ENCODE peak calls at places on chromosomes 16 and 17, in nine cellular contexts. One of them, this sample, is unnamed.

GRCh38 chr17:35684046-35684802 is 47.2 kb upstream of the RASL10B start:
- DNase-seq in effector memory CD4-positive, alpha-beta T cell: no peak
- DNase-seq in PC-9: no peak
- DNase-seq in upper lobe of right lung: no peak
- DNase-seq in ascending aorta: no peak
- DNase-seq in aorta: no peak
- DNase-seq in testis: no peak
- DNase-seq in transverse colon: no peak
- DNase-seq in tibial artery: no peak
- DNase-seq in this sample: no peak

GRCh38 chr16:51050379-51050710 is 100.7 kb downstream of the SALL1 start:
- DNase-seq in effector memory CD4-positive, alpha-beta T cell: no peak
- DNase-seq in PC-9: no peak
- DNase-seq in upper lobe of right lung: no peak
- DNase-seq in ascending aorta: no peak
- DNase-seq in aorta: no peak
- DNase-seq in testis: no peak
- DNase-seq in transverse colon: no peak
- DNase-seq in tibial artery: no peak
- DNase-seq in this sample: no peak

GRCh38 chr17:77959216-77959925 is 868 bp downstream of the TNRC6C start:
- DNase-seq in effector memory CD4-positive, alpha-beta T cell: peak; percentile 9
- DNase-seq in PC-9: no peak
- DNase-seq in upper lobe of right lung: no peak
- DNase-seq in ascending aorta: no peak
- DNase-seq in aorta: no peak
- DNase-seq in testis: peak; percentile 19
- DNase-seq in transverse colon: peak; percentile 21
- DNase-seq in tibial artery: no peak
- DNase-seq in this sample: peak; percentile 18

GRCh38 chr16:71610936-71611871 is 14.8 kb upstream of the MARVELD3 start:
- DNase-seq in effector memory CD4-positive, alpha-beta T cell: peak; percentile 56
- DNase-seq in PC-9: peak; percentile 70
- DNase-seq in upper lobe of right lung: peak; percentile 90
- DNase-seq in ascending aorta: no peak
- DNase-seq in aorta: peak; percentile 62
- DNase-seq in testis: peak; percentile 81
- DNase-seq in transverse colon: peak; percentile 78
- DNase-seq in tibial artery: peak; percentile 28
- DNase-seq in this sample: peak; percentile 59

GRCh38 chr17:42679001-42679491 is 2.3 kb upstream of the PLEKHH3 start:
- DNase-seq in effector memory CD4-positive, alpha-beta T cell: no peak
- DNase-seq in PC-9: peak; percentile 71
- DNase-seq in upper lobe of right lung: peak; percentile 78
- DNase-seq in ascending aorta: no peak
- DNase-seq in aorta: no peak
- DNase-seq in testis: no peak
- DNase-seq in transverse colon: peak; percentile 76
- DNase-seq in tibial artery: peak; percentile 53
- DNase-seq in this sample: no peak

GRCh38 chr17:59783221-59784016 is 76.0 kb downstream of the VMP1 start:
- DNase-seq in effector memory CD4-positive, alpha-beta T cell: no peak
- DNase-seq in PC-9: peak; percentile 14
- DNase-seq in upper lobe of right lung: no peak
- DNase-seq in ascending aorta: no peak
- DNase-seq in aorta: no peak
- DNase-seq in testis: no peak
- DNase-seq in transverse colon: no peak
- DNase-seq in tibial artery: no peak
- DNase-seq in this sample: no peak

GRCh38 chr16:84730406-84731106 is 30.8 kb downstream of the USP10 start:
- DNase-seq in effector memory CD4-positive, alpha-beta T cell: peak; percentile 5
- DNase-seq in PC-9: peak; percentile 62
- DNase-seq in upper lobe of right lung: peak; percentile 68
- DNase-seq in ascending aorta: peak; percentile 29
- DNase-seq in aorta: peak; percentile 79
- DNase-seq in testis: peak; percentile 81
- DNase-seq in transverse colon: peak; percentile 69
- DNase-seq in tibial artery: peak; percentile 77
- DNase-seq in this sample: no peak

GRCh38 chr16:66266436-66267286 is 99.8 kb upstream of the CDH5 start:
- DNase-seq in effector memory CD4-positive, alpha-beta T cell: no peak
- DNase-seq in PC-9: no peak
- DNase-seq in upper lobe of right lung: peak; percentile 69
- DNase-seq in ascending aorta: no peak
- DNase-seq in aorta: peak; percentile 76
- DNase-seq in testis: peak; percentile 58
- DNase-seq in transverse colon: peak; percentile 27
- DNase-seq in tibial artery: peak; percentile 78
- DNase-seq in this sample: no peak

GRCh38 chr17:72421128-72422092 is 300.6 kb downstream of the SOX9 start:
- DNase-seq in effector memory CD4-positive, alpha-beta T cell: no peak
- DNase-seq in PC-9: peak; percentile 90
- DNase-seq in upper lobe of right lung: no peak
- DNase-seq in ascending aorta: no peak
- DNase-seq in aorta: peak; percentile 73
- DNase-seq in testis: no peak
- DNase-seq in transverse colon: peak; percentile 78
- DNase-seq in tibial artery: no peak
- DNase-seq in this sample: no peak

GRCh38 chr17:40953876-40954275 is 12.9 kb downstream of the KRT39 start:
- DNase-seq in effector memory CD4-positive, alpha-beta T cell: no peak
- DNase-seq in PC-9: no peak
- DNase-seq in upper lobe of right lung: no peak
- DNase-seq in ascending aorta: no peak
- DNase-seq in aorta: no peak
- DNase-seq in testis: peak; percentile 23
- DNase-seq in transverse colon: no peak
- DNase-seq in tibial artery: no peak
- DNase-seq in this sample: no peak

GRCh38 chr16:89096768-89097527 is 3.3 kb downstream of the ACSF3 start:
- DNase-seq in effector memory CD4-positive, alpha-beta T cell: no peak
- DNase-seq in PC-9: no peak
- DNase-seq in upper lobe of right lung: no peak
- DNase-seq in ascending aorta: no peak
- DNase-seq in aorta: no peak
- DNase-seq in testis: no peak
- DNase-seq in transverse colon: no peak
- DNase-seq in tibial artery: no peak
- DNase-seq in this sample: peak; percentile 43

GRCh38 chr17:45950888-45951287 is 48.2 kb upstream of the STH start:
- DNase-seq in effector memory CD4-positive, alpha-beta T cell: no peak
- DNase-seq in PC-9: no peak
- DNase-seq in upper lobe of right lung: no peak
- DNase-seq in ascending aorta: no peak
- DNase-seq in aorta: no peak
- DNase-seq in testis: no peak
- DNase-seq in transverse colon: no peak
- DNase-seq in tibial artery: no peak
- DNase-seq in this sample: no peak

GRCh38 chr16:77037696-77038347 is 153.2 kb upstream of the MON1B start:
- DNase-seq in effector memory CD4-positive, alpha-beta T cell: no peak
- DNase-seq in PC-9: no peak
- DNase-seq in upper lobe of right lung: no peak
- DNase-seq in ascending aorta: no peak
- DNase-seq in aorta: no peak
- DNase-seq in testis: no peak
- DNase-seq in transverse colon: no peak
- DNase-seq in tibial artery: no peak
- DNase-seq in this sample: no peak

GRCh38 chr16:22063888-22064467 is 28.4 kb upstream of the VWA3A start:
- DNase-seq in effector memory CD4-positive, alpha-beta T cell: no peak
- DNase-seq in PC-9: no peak
- DNase-seq in upper lobe of right lung: no peak
- DNase-seq in ascending aorta: no peak
- DNase-seq in aorta: no peak
- DNase-seq in testis: no peak
- DNase-seq in transverse colon: no peak
- DNase-seq in tibial artery: no peak
- DNase-seq in this sample: no peak

GRCh38 chr17:81471804-81472456 is 40.7 kb downstream of the ACTG1 start:
- DNase-seq in effector memory CD4-positive, alpha-beta T cell: no peak
- DNase-seq in PC-9: no peak
- DNase-seq in upper lobe of right lung: no peak
- DNase-seq in ascending aorta: no peak
- DNase-seq in aorta: peak; percentile 71
- DNase-seq in testis: peak; percentile 93
- DNase-seq in transverse colon: peak; percentile 62
- DNase-seq in tibial artery: peak; percentile 94
- DNase-seq in this sample: no peak

GRCh38 chr17:1716912-1717695 is 6.9 kb upstream of the TLCD2 start:
- DNase-seq in effector memory CD4-positive, alpha-beta T cell: peak; percentile 77
- DNase-seq in PC-9: peak; percentile 96
- DNase-seq in upper lobe of right lung: peak; percentile 89
- DNase-seq in ascending aorta: peak; percentile 90
- DNase-seq in aorta: peak; percentile 94
- DNase-seq in testis: peak; percentile 95
- DNase-seq in transverse colon: peak; percentile 95
- DNase-seq in tibial artery: peak; percentile 95
- DNase-seq in this sample: peak; percentile 58

GRCh38 chr17:33200587-33200986 is 92.5 kb downstream of the ASIC2 start:
- DNase-seq in effector memory CD4-positive, alpha-beta T cell: no peak
- DNase-seq in PC-9: no peak
- DNase-seq in upper lobe of right lung: no peak
- DNase-seq in ascending aorta: no peak
- DNase-seq in aorta: no peak
- DNase-seq in testis: no peak
- DNase-seq in transverse colon: no peak
- DNase-seq in tibial artery: no peak
- DNase-seq in this sample: no peak

GRCh38 chr16:1033128-1033679 is 39.3 kb upstream of the SSTR5 start:
- DNase-seq in effector memory CD4-positive, alpha-beta T cell: no peak
- DNase-seq in PC-9: no peak
- DNase-seq in upper lobe of right lung: no peak
- DNase-seq in ascending aorta: no peak
- DNase-seq in aorta: no peak
- DNase-seq in testis: no peak
- DNase-seq in transverse colon: no peak
- DNase-seq in tibial artery: no peak
- DNase-seq in this sample: no peak

GRCh38 chr16:73965591-73965990 is 331.0 kb upstream of the PSMD7 start:
- DNase-seq in effector memory CD4-positive, alpha-beta T cell: no peak
- DNase-seq in PC-9: no peak
- DNase-seq in upper lobe of right lung: no peak
- DNase-seq in ascending aorta: no peak
- DNase-seq in aorta: no peak
- DNase-seq in testis: no peak
- DNase-seq in transverse colon: no peak
- DNase-seq in tibial artery: no peak
- DNase-seq in this sample: no peak

GRCh38 chr17:67266496-67266895 is 21.5 kb upstream of the HELZ start:
- DNase-seq in effector memory CD4-positive, alpha-beta T cell: no peak
- DNase-seq in PC-9: no peak
- DNase-seq in upper lobe of right lung: peak; percentile 15
- DNase-seq in ascending aorta: no peak
- DNase-seq in aorta: no peak
- DNase-seq in testis: peak; percentile 47
- DNase-seq in transverse colon: no peak
- DNase-seq in tibial artery: no peak
- DNase-seq in this sample: no peak

GRCh38 chr16:11488304-11488703 is 98.4 kb downstream of the LITAF start:
- DNase-seq in effector memory CD4-positive, alpha-beta T cell: no peak
- DNase-seq in PC-9: no peak
- DNase-seq in upper lobe of right lung: no peak
- DNase-seq in ascending aorta: no peak
- DNase-seq in aorta: no peak
- DNase-seq in testis: no peak
- DNase-seq in transverse colon: no peak
- DNase-seq in tibial artery: no peak
- DNase-seq in this sample: no peak

GRCh38 chr16:10410469-10410868 is 24.6 kb downstream of the ATF7IP2 start:
- DNase-seq in effector memory CD4-positive, alpha-beta T cell: no peak
- DNase-seq in PC-9: no peak
- DNase-seq in upper lobe of right lung: no peak
- DNase-seq in ascending aorta: no peak
- DNase-seq in aorta: no peak
- DNase-seq in testis: no peak
- DNase-seq in transverse colon: no peak
- DNase-seq in tibial artery: no peak
- DNase-seq in this sample: no peak
- H3K9me3 ChIP-seq in effector memory CD4-positive, alpha-beta T cell: peaks cover 21% of the 10 kb centered on the region
- H3K9me3 ChIP-seq in PC-9: peaks cover 11% of the 10 kb centered on the region
- H3K9me3 ChIP-seq in upper lobe of right lung: peaks cover 59% of the 10 kb centered on the region
- H3K9me3 ChIP-seq in ascending aorta: peaks cover 20% of the 10 kb centered on the region
- H3K9me3 ChIP-seq in aorta: peaks cover 6% of the 10 kb centered on the region
- H3K9me3 ChIP-seq in testis: no peaks in the 10 kb centered on the region
- H3K9me3 ChIP-seq in transverse colon: peaks cover 60% of the 10 kb centered on the region
- H3K9me3 ChIP-seq in tibial artery: no peaks in the 10 kb centered on the region
- H3K9me3 ChIP-seq in this sample: peaks cover 12% of the 10 kb centered on the region

DNA sequence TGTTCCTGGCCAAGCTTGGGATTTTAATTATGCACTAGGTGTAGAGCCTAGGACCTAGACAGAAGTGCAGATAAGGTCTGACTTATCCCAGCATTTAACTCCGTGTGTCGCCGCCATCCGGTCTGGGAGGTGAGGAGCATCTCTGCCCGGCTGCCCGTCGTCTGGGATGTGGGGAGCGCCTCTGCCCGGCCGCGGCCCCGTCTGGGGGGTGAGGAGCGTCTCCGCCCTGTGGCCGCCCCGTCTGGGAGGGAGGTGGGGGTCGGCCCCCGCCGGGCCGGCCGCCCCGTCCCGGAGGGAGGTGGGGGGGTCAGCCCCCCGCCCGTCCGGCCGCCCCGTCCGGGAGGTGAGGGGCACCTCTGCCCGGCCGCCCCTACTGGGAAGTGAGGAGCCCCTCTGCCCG is 7.1 kb upstream of the B4GALNT2 start:
- DNase-seq in effector memory CD4-positive, alpha-beta T cell: no peak
- DNase-seq in PC-9: no peak
- DNase-seq in upper lobe of right lung: no peak
- DNase-seq in ascending aorta: no peak
- DNase-seq in aorta: no peak
- DNase-seq in testis: no peak
- DNase-seq in transverse colon: no peak
- DNase-seq in tibial artery: no peak
- DNase-seq in this sample: no peak
- H3K9me3 ChIP-seq in effector memory CD4-positive, alpha-beta T cell: no peaks in the 10 kb centered on the region
- H3K9me3 ChIP-seq in PC-9: no peaks in the 10 kb centered on the region
- H3K9me3 ChIP-seq in upper lobe of right lung: no peaks in the 10 kb centered on the region
- H3K9me3 ChIP-seq in ascending aorta: no peaks in the 10 kb centered on the region
- H3K9me3 ChIP-seq in aorta: peaks cover 12% of the 10 kb centered on the region
- H3K9me3 ChIP-seq in testis: no peaks in the 10 kb centered on the region
- H3K9me3 ChIP-seq in transverse colon: no peaks in the 10 kb centered on the region
- H3K9me3 ChIP-seq in tibial artery: no peaks in the 10 kb centered on the region
- H3K9me3 ChIP-seq in this sample: no peaks in the 10 kb centered on the region

GRCh38 chr16:3220839-3221238 is 14.1 kb downstream of the ZNF200 start:
- DNase-seq in effector memory CD4-positive, alpha-beta T cell: no peak
- DNase-seq in PC-9: no peak
- DNase-seq in upper lobe of right lung: no peak
- DNase-seq in ascending aorta: no peak
- DNase-seq in aorta: no peak
- DNase-seq in testis: no peak
- DNase-seq in transverse colon: no peak
- DNase-seq in tibial artery: no peak
- DNase-seq in this sample: no peak
- H3K9me3 ChIP-seq in effector memory CD4-positive, alpha-beta T cell: peaks cover 35% of the 10 kb centered on the region
- H3K9me3 ChIP-seq in PC-9: peaks cover 42% of the 10 kb centered on the region
- H3K9me3 ChIP-seq in upper lobe of right lung: peaks cover 58% of the 10 kb centered on the region
- H3K9me3 ChIP-seq in ascending aorta: peaks cover 44% of the 10 kb centered on the region
- H3K9me3 ChIP-seq in aorta: peaks cover 23% of the 10 kb centered on the region
- H3K9me3 ChIP-seq in testis: no peaks in the 10 kb centered on the region
- H3K9me3 ChIP-seq in transverse colon: peaks cover 54% of the 10 kb centered on the region
- H3K9me3 ChIP-seq in tibial artery: peaks cover 12% of the 10 kb centered on the region
- H3K9me3 ChIP-seq in this sample: peaks cover 27% of the 10 kb centered on the region

GRCh38 chr16:31916056-31916488 is 42.5 kb downstream of the ZNF267 start:
- DNase-seq in effector memory CD4-positive, alpha-beta T cell: no peak
- DNase-seq in PC-9: no peak
- DNase-seq in upper lobe of right lung: no peak
- DNase-seq in ascending aorta: no peak
- DNase-seq in aorta: no peak
- DNase-seq in testis: no peak
- DNase-seq in transverse colon: no peak
- DNase-seq in tibial artery: no peak
- DNase-seq in this sample: no peak

GRCh38 chr16:31920373-31920772 is 46.8 kb downstream of the ZNF267 start:
- DNase-seq in effector memory CD4-positive, alpha-beta T cell: no peak
- DNase-seq in PC-9: no peak
- DNase-seq in upper lobe of right lung: no peak
- DNase-seq in ascending aorta: no peak
- DNase-seq in aorta: no peak
- DNase-seq in testis: no peak
- DNase-seq in transverse colon: no peak
- DNase-seq in tibial artery: no peak
- DNase-seq in this sample: no peak
- H3K9me3 ChIP-seq in effector memory CD4-positive, alpha-beta T cell: peaks cover 62% of the 10 kb centered on the region
- H3K9me3 ChIP-seq in PC-9: peaks cover 67% of the 10 kb centered on the region
- H3K9me3 ChIP-seq in upper lobe of right lung: peaks cover 93% of the 10 kb centered on the region
- H3K9me3 ChIP-seq in ascending aorta: peaks cover 58% of the 10 kb centered on the region
- H3K9me3 ChIP-seq in aorta: peaks cover 13% of the 10 kb centered on the region
- H3K9me3 ChIP-seq in testis: no peaks in the 10 kb centered on the region
- H3K9me3 ChIP-seq in transverse colon: peaks cover 81% of the 10 kb centered on the region
- H3K9me3 ChIP-seq in tibial artery: peaks cover 29% of the 10 kb centered on the region
- H3K9me3 ChIP-seq in this sample: peaks cover 61% of the 10 kb centered on the region

This sample was measured in T-helper 17 cell.